ENCODE peak calls at places on chromosomes 16 and 17, in five cellular contexts. One of them, this sample, is unnamed.

GRCh38 chr16:75104836-75105235 is 11.7 kb downstream of the LDHD start:
- DNase-seq in Calu3: no peak
- DNase-seq in IMR-90: no peak
- DNase-seq in AG04450: no peak
- DNase-seq in cardiac fibroblast: no peak
- DNase-seq in this sample: no peak

GRCh38 chr16:56424791-56425438 is 430 bp downstream of the AMFR start:
- DNase-seq in Calu3: peak
- DNase-seq in IMR-90: no peak
- DNase-seq in AG04450: no peak
- DNase-seq in cardiac fibroblast: no peak
- DNase-seq in this sample: peak

GRCh38 chr17:50470451-50470850 is 1.8 kb upstream of the CHAD start:
- DNase-seq in Calu3: no peak
- DNase-seq in IMR-90: no peak
- DNase-seq in AG04450: no peak
- DNase-seq in cardiac fibroblast: no peak
- DNase-seq in this sample: no peak

GRCh38 chr16:23072084-23072599 is 77.1 kb downstream of the USP31 start:
- DNase-seq in Calu3: peak
- DNase-seq in IMR-90: peak
- DNase-seq in AG04450: peak
- DNase-seq in cardiac fibroblast: peak
- DNase-seq in this sample: no peak

GRCh38 chr16:57765160-57765728 is 29.7 kb downstream of the KATNB1 start:
- DNase-seq in Calu3: no peak
- DNase-seq in IMR-90: no peak
- DNase-seq in AG04450: no peak
- DNase-seq in cardiac fibroblast: no peak
- DNase-seq in this sample: no peak

GRCh38 chr16:89712476-89712805 is 8.3 kb downstream of the VPS9D1 start:
- DNase-seq in Calu3: no peak
- DNase-seq in IMR-90: peak
- DNase-seq in AG04450: no peak
- DNase-seq in cardiac fibroblast: peak
- DNase-seq in this sample: no peak

GRCh38 chr17:79831367-79832210 is 7.7 kb downstream of the CBX4 start:
- DNase-seq in Calu3: peak
- DNase-seq in IMR-90: no peak
- DNase-seq in AG04450: no peak
- DNase-seq in cardiac fibroblast: no peak
- DNase-seq in this sample: no peak

GRCh38 chr16:24950275-24950674 is 64.9 kb downstream of the ARHGAP17 start:
- DNase-seq in Calu3: no peak
- DNase-seq in IMR-90: peak
- DNase-seq in AG04450: peak
- DNase-seq in cardiac fibroblast: peak
- DNase-seq in this sample: no peak

GRCh38 chr17:80738020-80738380 is 193.4 kb downstream of the RPTOR start:
- DNase-seq in Calu3: no peak
- DNase-seq in IMR-90: no peak
- DNase-seq in AG04450: no peak
- DNase-seq in cardiac fibroblast: no peak
- DNase-seq in this sample: no peak

GRCh38 chr17:39767147-39767546 is 29.4 kb downstream of the GRB7 start:
- DNase-seq in Calu3: no peak
- DNase-seq in IMR-90: no peak
- DNase-seq in AG04450: no peak
- DNase-seq in cardiac fibroblast: no peak
- DNase-seq in this sample: no peak

GRCh38 chr16:82088483-82088882 is 53.4 kb downstream of the HSD17B2 start:
- DNase-seq in Calu3: no peak
- DNase-seq in IMR-90: no peak
- DNase-seq in AG04450: no peak
- DNase-seq in cardiac fibroblast: no peak
- DNase-seq in this sample: no peak

GRCh38 chr16:78108451-78108850 is 9.0 kb downstream of the WWOX start:
- DNase-seq in Calu3: no peak
- DNase-seq in IMR-90: no peak
- DNase-seq in AG04450: no peak
- DNase-seq in cardiac fibroblast: no peak
- DNase-seq in this sample: no peak

GRCh38 chr16:70428178-70428998 is 10.5 kb downstream of the ST3GAL2 start:
- DNase-seq in Calu3: peak
- DNase-seq in IMR-90: peak
- DNase-seq in AG04450: peak
- DNase-seq in cardiac fibroblast: peak
- DNase-seq in this sample: peak

GRCh38 chr16:2212362-2213324 is 2.0 kb upstream of the BRICD5 start:
- DNase-seq in Calu3: peak
- DNase-seq in IMR-90: no peak
- DNase-seq in AG04450: no peak
- DNase-seq in cardiac fibroblast: no peak
- DNase-seq in this sample: no peak

GRCh38 chr16:81869326-81869725 is 90.2 kb downstream of the PLCG2 start:
- DNase-seq in Calu3: no peak
- DNase-seq in IMR-90: no peak
- DNase-seq in AG04450: no peak
- DNase-seq in cardiac fibroblast: no peak
- DNase-seq in this sample: no peak

GRCh38 chr17:69857412-69857835 is 217.6 kb upstream of the KCNJ16 start:
- DNase-seq in Calu3: no peak
- DNase-seq in IMR-90: peak
- DNase-seq in AG04450: peak
- DNase-seq in cardiac fibroblast: peak
- DNase-seq in this sample: no peak

GRCh38 chr16:5633845-5634440 is 536.3 kb upstream of the EEF2KMT start:
- DNase-seq in Calu3: no peak
- DNase-seq in IMR-90: peak
- DNase-seq in AG04450: no peak
- DNase-seq in cardiac fibroblast: peak
- DNase-seq in this sample: no peak

GRCh38 chr17:54694287-54694887 is 206.3 kb upstream of the TOM1L1 start:
- DNase-seq in Calu3: no peak
- DNase-seq in IMR-90: no peak
- DNase-seq in AG04450: no peak
- DNase-seq in cardiac fibroblast: no peak
- DNase-seq in this sample: no peak

GRCh38 chr17:35569405-35569804 is 8.8 kb upstream of the SLFN14 start:
- DNase-seq in Calu3: no peak
- DNase-seq in IMR-90: no peak
- DNase-seq in AG04450: no peak
- DNase-seq in cardiac fibroblast: no peak
- DNase-seq in this sample: no peak

GRCh38 chr16:80569440-80570105 is 28.8 kb downstream of the DYNLRB2 start:
- DNase-seq in Calu3: peak
- DNase-seq in IMR-90: peak
- DNase-seq in AG04450: no peak
- DNase-seq in cardiac fibroblast: peak
- DNase-seq in this sample: no peak

GRCh38 chr17:31512796-31513195 is 121.3 kb downstream of the RAB11FIP4 start:
- DNase-seq in Calu3: no peak
- DNase-seq in IMR-90: no peak
- DNase-seq in AG04450: no peak
- DNase-seq in cardiac fibroblast: no peak
- DNase-seq in this sample: no peak

GRCh38 chr17:72120878-72121163 is at the start of gene SOX9:
- DNase-seq in Calu3: peak
- DNase-seq in IMR-90: peak
- DNase-seq in AG04450: peak
- DNase-seq in cardiac fibroblast: peak
- DNase-seq in this sample: peak

GRCh38 chr16:86319871-86320270 is 190.5 kb upstream of the FOXF1 start:
- DNase-seq in Calu3: no peak
- DNase-seq in IMR-90: peak
- DNase-seq in AG04450: no peak
- DNase-seq in cardiac fibroblast: no peak
- DNase-seq in this sample: no peak

GRCh38 chr17:76416447-76416846 is 32.0 kb downstream of the SPHK1 start:
- DNase-seq in Calu3: no peak
- DNase-seq in IMR-90: no peak
- DNase-seq in AG04450: no peak
- DNase-seq in cardiac fibroblast: no peak
- DNase-seq in this sample: no peak

GRCh38 chr17:80737106-80738019 is 192.7 kb downstream of the RPTOR start:
- DNase-seq in Calu3: no peak
- DNase-seq in IMR-90: no peak
- DNase-seq in AG04450: no peak
- DNase-seq in cardiac fibroblast: no peak
- DNase-seq in this sample: no peak

GRCh38 chr16:85921026-85921425 is 22.1 kb downstream of the IRF8 start:
- DNase-seq in Calu3: no peak
- DNase-seq in IMR-90: no peak
- DNase-seq in AG04450: no peak
- DNase-seq in cardiac fibroblast: no peak
- DNase-seq in this sample: no peak

GRCh38 chr17:69134112-69134511 is 7.6 kb downstream of the ABCA6 start:
- DNase-seq in Calu3: no peak
- DNase-seq in IMR-90: no peak
- DNase-seq in AG04450: no peak
- DNase-seq in cardiac fibroblast: no peak
- DNase-seq in this sample: no peak

GRCh38 chr17:63358111-63358839 is 87.8 kb downstream of the CYB561 start:
- DNase-seq in Calu3: no peak
- DNase-seq in IMR-90: peak
- DNase-seq in AG04450: peak
- DNase-seq in cardiac fibroblast: peak
- DNase-seq in this sample: no peak

GRCh38 chr17:16872836-16873653 is 98.9 kb downstream of the TNFRSF13B start:
- DNase-seq in Calu3: peak
- DNase-seq in IMR-90: no peak
- DNase-seq in AG04450: no peak
- DNase-seq in cardiac fibroblast: peak
- DNase-seq in this sample: no peak

GRCh38 chr17:29642171-29642611 is 19.5 kb upstream of the CORO6 start:
- DNase-seq in Calu3: no peak
- DNase-seq in IMR-90: no peak
- DNase-seq in AG04450: no peak
- DNase-seq in cardiac fibroblast: no peak
- DNase-seq in this sample: no peak

GRCh38 chr16:19396555-19397011 is 21.1 kb upstream of the TMC5 start:
- DNase-seq in Calu3: peak
- DNase-seq in IMR-90: no peak
- DNase-seq in AG04450: no peak
- DNase-seq in cardiac fibroblast: no peak
- DNase-seq in this sample: no peak

GRCh38 chr17:71398706-71399620 is 721.9 kb upstream of the SOX9 start:
- DNase-seq in Calu3: no peak
- DNase-seq in IMR-90: no peak
- DNase-seq in AG04450: no peak
- DNase-seq in cardiac fibroblast: no peak
- DNase-seq in this sample: no peak

GRCh38 chr17:28950017-28950751 is 1.1 kb downstream of the PHF12 start:
- DNase-seq in Calu3: peak
- DNase-seq in IMR-90: peak
- DNase-seq in AG04450: no peak
- DNase-seq in cardiac fibroblast: peak
- DNase-seq in this sample: no peak

GRCh38 chr17:37643118-37643766 is at the start of gene DDX52:
- DNase-seq in Calu3: peak
- DNase-seq in IMR-90: peak
- DNase-seq in AG04450: peak
- DNase-seq in cardiac fibroblast: peak
- DNase-seq in this sample: peak
- TF ChIP-seq CTCF in Calu3: peak
- TF ChIP-seq CTCF in IMR-90: no peak
- TF ChIP-seq CTCF in AG04450: no peak
- TF ChIP-seq CTCF in cardiac fibroblast: no peak
- TF ChIP-seq CTCF in this sample: no peak

GRCh38 chr16:27692576-27692975 is 142.6 kb downstream of the KATNIP start:
- DNase-seq in Calu3: no peak
- DNase-seq in IMR-90: no peak
- DNase-seq in AG04450: no peak
- DNase-seq in cardiac fibroblast: no peak
- DNase-seq in this sample: no peak

GRCh38 chr16:27687605-27688004 is 137.7 kb downstream of the KATNIP start:
- DNase-seq in Calu3: no peak
- DNase-seq in IMR-90: no peak
- DNase-seq in AG04450: no peak
- DNase-seq in cardiac fibroblast: no peak
- DNase-seq in this sample: no peak

GRCh38 chr16:27691717-27692116 is 141.8 kb downstream of the KATNIP start:
- DNase-seq in Calu3: no peak
- DNase-seq in IMR-90: no peak
- DNase-seq in AG04450: no peak
- DNase-seq in cardiac fibroblast: no peak
- DNase-seq in this sample: no peak

GRCh38 chr16:27689711-27690110 is 139.8 kb downstream of the KATNIP start:
- DNase-seq in Calu3: no peak
- DNase-seq in IMR-90: peak
- DNase-seq in AG04450: no peak
- DNase-seq in cardiac fibroblast: peak
- DNase-seq in this sample: no peak

GRCh38 chr16:27690604-27691003 is 140.7 kb downstream of the KATNIP start:
- DNase-seq in Calu3: peak
- DNase-seq in IMR-90: peak
- DNase-seq in AG04450: no peak
- DNase-seq in cardiac fibroblast: peak
- DNase-seq in this sample: no peak
- TF ChIP-seq CTCF in Calu3: peak
- TF ChIP-seq CTCF in IMR-90: peak
- TF ChIP-seq CTCF in AG04450: peak
- TF ChIP-seq CTCF in cardiac fibroblast: peak
- TF ChIP-seq CTCF in this sample: peak

DNA sequence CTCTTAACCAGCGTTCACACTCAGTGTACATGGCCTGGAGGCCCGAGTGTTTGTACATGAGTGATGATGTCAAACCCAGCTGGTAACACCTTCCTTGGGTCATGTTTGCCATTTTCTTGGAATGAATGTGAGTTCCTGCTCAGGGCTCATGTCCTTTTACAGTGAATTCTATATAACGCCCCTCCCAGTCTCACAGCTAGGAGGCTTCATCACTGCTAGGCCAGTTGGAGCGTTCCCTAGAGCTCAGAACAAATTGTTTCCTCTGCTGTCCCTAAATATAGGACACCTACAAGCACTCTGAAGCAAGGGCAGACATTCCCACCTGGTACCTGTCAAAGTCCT is 5.5 kb downstream of the TIMM22 start:
- DNase-seq in Calu3: no peak
- DNase-seq in IMR-90: peak
- DNase-seq in AG04450: no peak
- DNase-seq in cardiac fibroblast: peak
- DNase-seq in this sample: no peak
- TF ChIP-seq CTCF in Calu3: no peak
- TF ChIP-seq CTCF in IMR-90: no peak
- TF ChIP-seq CTCF in AG04450: peak
- TF ChIP-seq CTCF in cardiac fibroblast: no peak
- TF ChIP-seq CTCF in this sample: no peak

DNA sequence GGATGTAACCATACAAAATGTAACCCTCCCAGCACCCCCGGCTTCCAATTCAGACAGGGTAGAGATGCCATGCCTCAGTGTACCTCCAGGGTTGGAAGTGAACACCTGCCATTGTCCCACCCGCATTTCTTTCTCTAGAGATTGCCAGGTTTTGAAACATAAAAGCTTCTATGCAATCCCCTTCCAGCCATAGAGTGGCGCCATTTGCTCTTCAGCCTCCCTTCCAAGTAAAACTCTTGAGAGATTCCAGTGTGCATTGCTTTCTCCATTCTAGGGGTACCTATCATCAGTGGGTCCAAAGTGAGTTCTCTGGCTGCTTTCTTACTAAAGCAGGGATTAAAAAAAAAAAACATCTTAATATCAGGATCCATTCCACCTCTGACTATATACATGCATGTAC is 133.1 kb upstream of the RPL38 start:
- DNase-seq in Calu3: no peak
- DNase-seq in IMR-90: no peak
- DNase-seq in AG04450: no peak
- DNase-seq in cardiac fibroblast: no peak
- DNase-seq in this sample: no peak
- TF ChIP-seq CTCF in Calu3: no peak
- TF ChIP-seq CTCF in IMR-90: no peak
- TF ChIP-seq CTCF in AG04450: no peak
- TF ChIP-seq CTCF in cardiac fibroblast: no peak
- TF ChIP-seq CTCF in this sample: no peak

This sample was measured in mesothelial cell of epicardium.